ENCODE peak calls at places on chromosomes 2 and 18, in nine cellular contexts. J is esophagus squamous epithelium, U is HCT116, B is Panc1, G is A549, T is prostate gland, Q is gastrocnemius medialis, D is astrocyte, S is A673. R is an unnamed sample. For H3K9me3, the result is how much of the 10 kb centered on the place peaks cover.

GRCh38 chr2:190984595-190984994 is 29.4 kb downstream of the STAT1 start:
- DNase-seq in J (no peak), D (peak), U (no peak), T (no peak), B (no peak), Q (no peak), G (no peak), S (no peak), R (no peak)

GRCh38 chr2:234211797-234212196 is 161.3 kb downstream of the SPP2 start:
- DNase-seq in U (no peak), Q (no peak), S (no peak), J (no peak), D (no peak), B (no peak), G (no peak), T (no peak), R (no peak)

GRCh38 chr2:25478736-25479135 is 137.0 kb upstream of the DNMT3A start:
- DNase-seq in J (no peak), Q (no peak), S (no peak), G (no peak), B (no peak), U (no peak), T (no peak), D (no peak), R (no peak)

GRCh38 chr2:232338759-232339106 is 39.8 kb upstream of the ALPP start:
- DNase-seq in S (no peak), D (no peak), T (no peak), U (no peak), G (no peak), B (no peak), J (no peak), Q (no peak), R (peak)

GRCh38 chr2:134466141-134466540 is 212.3 kb downstream of the MGAT5 start:
- DNase-seq in D (peak), Q (no peak), U (peak), B (no peak), S (no peak), J (no peak), T (no peak), G (peak), R (no peak)

GRCh38 chr2:216735086-216735485 is 39.7 kb upstream of the IGFBP5 start:
- DNase-seq in T (no peak), U (no peak), B (no peak), G (no peak), J (no peak), Q (no peak), D (no peak), S (no peak), R (no peak)

GRCh38 chr2:32820097-32820496 is 126.7 kb upstream of the LTBP1 start:
- DNase-seq in T (no peak), G (no peak), J (no peak), Q (no peak), D (no peak), S (no peak), U (no peak), B (no peak), R (no peak)

GRCh38 chr2:219656523-219656922 is 29.1 kb downstream of the SLC4A3 start:
- DNase-seq in Q (no peak), T (no peak), J (no peak), D (peak), G (no peak), U (no peak), S (no peak), B (no peak), R (no peak)

GRCh38 chr2:231189171-231189530 is 9.3 kb upstream of the ARMC9 start:
- DNase-seq in Q (no peak), G (no peak), S (no peak), T (no peak), B (no peak), U (no peak), J (no peak), D (no peak), R (no peak)

GRCh38 chr2:127105656-127106456 is 1.1 kb downstream of the BIN1 start:
- DNase-seq in G (no peak), B (no peak), T (no peak), D (peak), S (peak), J (no peak), U (no peak), Q (peak), R (no peak)

GRCh38 chr2:237045449-237045848 is 40.2 kb upstream of the COPS8 start:
- DNase-seq in T (no peak), B (no peak), G (no peak), S (no peak), U (no peak), D (peak), J (no peak), Q (no peak), R (no peak)

GRCh38 chr2:62344472-62344871 is 148.6 kb downstream of the B3GNT2 start:
- DNase-seq in S (no peak), G (no peak), J (no peak), T (no peak), Q (no peak), U (no peak), B (no peak), D (peak), R (no peak)

GRCh38 chr2:190838492-190838910 is 42.1 kb upstream of the GLS start:
- DNase-seq in Q (no peak), B (no peak), G (peak), T (no peak), D (peak), S (no peak), J (no peak), U (no peak), R (no peak)

GRCh38 chr2:190173382-190173781 is 110.9 kb upstream of the MSTN start:
- DNase-seq in U (no peak), D (no peak), J (no peak), Q (no peak), T (no peak), S (no peak), G (no peak), B (no peak), R (no peak)

GRCh38 chr2:163850036-163850435 is 114.2 kb upstream of the FIGN start:
- DNase-seq in J (no peak), Q (no peak), T (no peak), D (no peak), G (no peak), B (no peak), U (no peak), S (no peak), R (no peak)

GRCh38 chr2:56127773-56128170 is 56.0 kb upstream of the CCDC85A start:
- DNase-seq in G (no peak), J (no peak), U (no peak), T (no peak), Q (no peak), D (no peak), S (peak), B (no peak), R (no peak)

GRCh38 chr2:173866858-173867620 is 98.1 kb downstream of the SP3 start:
- DNase-seq in U (no peak), J (no peak), Q (peak), G (no peak), B (no peak), S (peak), T (no peak), D (no peak), R (no peak)

GRCh38 chr2:202002381-202002780 is 31.3 kb upstream of the FZD7 start:
- DNase-seq in S (no peak), T (no peak), J (no peak), Q (no peak), B (no peak), G (no peak), U (no peak), D (no peak), R (no peak)

GRCh38 chr18:32213693-32214092 is 23.9 kb downstream of the MEP1B start:
- DNase-seq in J (no peak), T (no peak), G (no peak), S (no peak), D (no peak), Q (no peak), B (no peak), U (no peak), R (no peak)

GRCh38 chr2:138324068-138324771 is 177.3 kb upstream of the SPOPL start:
- DNase-seq in D (no peak), B (no peak), U (no peak), G (no peak), Q (no peak), S (no peak), J (no peak), T (no peak), R (no peak)

GRCh38 chr2:54773233-54773632 is 49.8 kb downstream of the EML6 start:
- DNase-seq in D (no peak), T (no peak), J (no peak), B (no peak), U (no peak), Q (no peak), S (no peak), G (no peak), R (no peak)

GRCh38 chr2:2747797-2748301 is 416.8 kb upstream of the MYT1L start:
- DNase-seq in T (no peak), G (no peak), U (no peak), S (no peak), D (no peak), Q (no peak), J (no peak), B (no peak), R (no peak)
- H3K9me3 ChIP-seq in T (under half), G (under half), U (under half), S (under half), D (under half), Q (under half), J (under half), B (under half), R (under half)

GRCh38 chr2:238517209-238517608 is 90.5 kb downstream of the ASB1 start:
- DNase-seq in G (no peak), S (no peak), B (no peak), U (no peak), D (no peak), T (no peak), Q (no peak), J (no peak), R (no peak)
- H3K9me3 ChIP-seq in G (under half), S (under half), B (under half), U (under half), D (under half), T (under half), Q (under half), J (under half), R (under half)

DNA sequence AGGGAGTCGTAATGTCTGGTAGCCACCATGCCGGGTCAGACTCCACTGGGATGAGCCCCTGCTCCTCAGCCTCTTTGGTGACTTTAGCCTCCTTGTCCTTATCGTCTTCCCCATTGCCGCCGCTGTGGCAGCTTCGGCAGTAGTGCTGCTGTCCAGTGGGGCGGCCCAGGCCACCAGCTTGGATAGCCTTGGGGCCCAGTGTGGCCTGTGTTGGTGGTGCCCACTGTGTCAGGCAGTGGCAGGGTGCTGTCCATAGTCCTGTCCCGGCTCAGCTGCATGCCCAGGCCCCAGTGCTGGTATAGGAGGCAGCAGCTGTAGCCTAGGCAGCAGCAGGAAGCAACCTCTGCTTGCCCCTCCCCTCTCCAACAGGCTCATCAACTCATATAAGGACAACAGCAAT is 197.1 kb upstream of the RAB12 start:
- DNase-seq in Q (no peak), T (no peak), J (no peak), D (no peak), U (no peak), S (no peak), B (no peak), G (no peak), R (no peak)
- H3K9me3 ChIP-seq in Q (under half), T (under half), J (under half), D (under half), U (under half), S (under half), B (under half), G (under half), R (under half)

GRCh38 chr18:35306588-35307250 is 16.7 kb upstream of the ZSCAN30 start:
- DNase-seq in J (no peak), S (no peak), T (no peak), D (no peak), Q (no peak), B (no peak), G (no peak), U (no peak), R (no peak)

DNA sequence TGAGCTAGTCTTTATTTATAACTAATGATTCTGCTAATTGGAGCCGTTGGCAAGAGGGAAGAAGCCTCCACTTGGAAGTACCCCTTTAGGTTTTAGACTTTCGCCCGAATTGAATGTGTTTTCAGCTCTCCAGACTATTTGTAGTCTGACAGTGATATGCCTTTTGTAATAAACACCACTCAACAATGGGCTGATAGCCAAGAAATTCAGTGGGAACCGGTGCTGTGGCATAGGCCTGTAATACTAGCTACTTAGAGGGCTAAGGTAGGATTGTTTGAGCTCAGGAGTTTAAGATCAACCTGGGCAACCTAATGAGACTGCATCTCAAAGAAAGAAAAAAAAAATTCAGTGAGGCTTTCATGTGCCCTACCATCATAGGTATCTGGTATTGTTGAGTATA is 13.6 kb upstream of the ZSCAN30 start:
- DNase-seq in T (no peak), G (no peak), B (no peak), Q (no peak), J (no peak), U (no peak), S (no peak), D (no peak), R (no peak)
- H3K9me3 ChIP-seq in T (under half), G (half or more), B (half or more), Q (under half), J (half or more), U (under half), S (half or more), D (half or more), R (under half)